ENCODE peak calls at places on chromosomes 4 and X, in ten cellular contexts. One of them, this sample, is unnamed.

GRCh38 chr4:77015390-77015789 is 60.4 kb downstream of the CCNI start:
- DNase-seq in Caco-2: no peak
- DNase-seq in tibial artery: no peak
- DNase-seq in ascending aorta: no peak
- DNase-seq in GF-D8: no peak
- DNase-seq in nucleus accumbens: no peak
- DNase-seq in IMR-90: peak
- DNase-seq in AG10803: peak
- DNase-seq in SJSA1: no peak
- DNase-seq in A172: peak
- DNase-seq in this sample: no peak

GRCh38 chr4:26787461-26788340 is 72.9 kb upstream of the STIM2 start:
- DNase-seq in Caco-2: no peak
- DNase-seq in tibial artery: no peak
- DNase-seq in ascending aorta: no peak
- DNase-seq in GF-D8: peak
- DNase-seq in nucleus accumbens: peak
- DNase-seq in IMR-90: peak
- DNase-seq in AG10803: peak
- DNase-seq in SJSA1: no peak
- DNase-seq in A172: peak
- DNase-seq in this sample: peak

GRCh38 chr4:177484613-177485021 is 42.4 kb upstream of the AGA start:
- DNase-seq in Caco-2: no peak
- DNase-seq in tibial artery: no peak
- DNase-seq in ascending aorta: no peak
- DNase-seq in GF-D8: no peak
- DNase-seq in nucleus accumbens: no peak
- DNase-seq in IMR-90: peak
- DNase-seq in AG10803: peak
- DNase-seq in SJSA1: no peak
- DNase-seq in A172: peak
- DNase-seq in this sample: peak

GRCh38 chrX:153519569-153520285 is 2.3 kb downstream of the ATP2B3 start:
- DNase-seq in Caco-2: no peak
- DNase-seq in tibial artery: no peak
- DNase-seq in ascending aorta: no peak
- DNase-seq in GF-D8: no peak
- DNase-seq in nucleus accumbens: no peak
- DNase-seq in IMR-90: peak
- DNase-seq in AG10803: no peak
- DNase-seq in SJSA1: no peak
- DNase-seq in A172: peak
- DNase-seq in this sample: no peak

GRCh38 chr4:1048781-1049590 is 37.6 kb downstream of the FGFRL1 start:
- DNase-seq in Caco-2: peak
- DNase-seq in tibial artery: no peak
- DNase-seq in ascending aorta: no peak
- DNase-seq in GF-D8: no peak
- DNase-seq in nucleus accumbens: no peak
- DNase-seq in IMR-90: no peak
- DNase-seq in AG10803: no peak
- DNase-seq in SJSA1: no peak
- DNase-seq in A172: no peak
- DNase-seq in this sample: no peak

GRCh38 chr4:41303372-41304118 is 46.8 kb downstream of the UCHL1 start:
- DNase-seq in Caco-2: no peak
- DNase-seq in tibial artery: no peak
- DNase-seq in ascending aorta: no peak
- DNase-seq in GF-D8: no peak
- DNase-seq in nucleus accumbens: no peak
- DNase-seq in IMR-90: no peak
- DNase-seq in AG10803: no peak
- DNase-seq in SJSA1: no peak
- DNase-seq in A172: no peak
- DNase-seq in this sample: no peak

GRCh38 chrX:22445880-22446279 is 173.2 kb downstream of the CBLL2 start:
- DNase-seq in Caco-2: no peak
- DNase-seq in tibial artery: no peak
- DNase-seq in ascending aorta: no peak
- DNase-seq in GF-D8: no peak
- DNase-seq in nucleus accumbens: no peak
- DNase-seq in IMR-90: no peak
- DNase-seq in AG10803: no peak
- DNase-seq in SJSA1: no peak
- DNase-seq in A172: no peak
- DNase-seq in this sample: no peak

GRCh38 chr4:186192068-186192751 is 843 bp downstream of the CYP4V2 start:
- DNase-seq in Caco-2: no peak
- DNase-seq in tibial artery: peak
- DNase-seq in ascending aorta: no peak
- DNase-seq in GF-D8: peak
- DNase-seq in nucleus accumbens: no peak
- DNase-seq in IMR-90: peak
- DNase-seq in AG10803: peak
- DNase-seq in SJSA1: no peak
- DNase-seq in A172: peak
- DNase-seq in this sample: peak

GRCh38 chrX:130097507-130098201 is 12.6 kb downstream of the ELF4 start:
- DNase-seq in Caco-2: no peak
- DNase-seq in tibial artery: no peak
- DNase-seq in ascending aorta: no peak
- DNase-seq in GF-D8: peak
- DNase-seq in nucleus accumbens: no peak
- DNase-seq in IMR-90: no peak
- DNase-seq in AG10803: no peak
- DNase-seq in SJSA1: no peak
- DNase-seq in A172: no peak
- DNase-seq in this sample: peak

GRCh38 chr4:5808081-5808741 is 84.7 kb downstream of the CRMP1 start:
- DNase-seq in Caco-2: no peak
- DNase-seq in tibial artery: no peak
- DNase-seq in ascending aorta: no peak
- DNase-seq in GF-D8: no peak
- DNase-seq in nucleus accumbens: no peak
- DNase-seq in IMR-90: peak
- DNase-seq in AG10803: peak
- DNase-seq in SJSA1: no peak
- DNase-seq in A172: peak
- DNase-seq in this sample: peak

This sample was measured in endothelial cell of umbilical vein.